ENCODE peak calls at places on chromosomes 13 and 19, in seven cellular contexts. V is AG04450, N is gastrocnemius medialis, T is body of pancreas, R is dorsolateral prefrontal cortex, O is pancreas, H is cardiac muscle cell. X is an unnamed sample.

GRCh38 chr19:50358483-50359431 is 6.7 kb downstream of the NAPSA start:
- DNase-seq in O (peak; percentile 69), H (peak; percentile 69), R (peak; percentile 70), T (peak; percentile 77), N (no peak), V (no peak), X (no peak)

GRCh38 chr13:107348471-107348870 is 780.5 kb upstream of the ARGLU1 start:
- DNase-seq in H (peak; percentile 56), R (no peak), N (no peak), T (no peak), O (no peak), V (no peak), X (no peak)

GRCh38 chr13:111280666-111281577 is 39.5 kb upstream of the TEX29 start:
- DNase-seq in O (no peak), V (peak; percentile 66), R (no peak), T (no peak), N (no peak), H (peak; percentile 81), X (no peak)

GRCh38 chr19:55113570-55114039 is 3.8 kb downstream of the PPP1R12C start:
- DNase-seq in R (no peak), O (peak; percentile 77), T (peak; percentile 83), N (peak; percentile 73), V (peak; percentile 84), H (peak; percentile 95), X (peak; percentile 96)

GRCh38 chr19:8569066-8569761 is 8.0 kb downstream of the MYO1F start:
- DNase-seq in H (peak; percentile 95), V (peak; percentile 90), T (no peak), N (no peak), R (no peak), O (no peak), X (no peak)

GRCh38 chr13:23378009-23378632 is 55.4 kb downstream of the SACS start:
- DNase-seq in T (no peak), V (peak; percentile 94), R (no peak), H (peak; percentile 92), N (no peak), O (no peak), X (no peak)

GRCh38 chr19:43589680-43590079 is 6.3 kb downstream of the IRGQ start:
- DNase-seq in N (no peak), H (no peak), V (no peak), T (no peak), R (no peak), O (no peak), X (no peak)

GRCh38 chr19:11373166-11373884 is 1.1 kb upstream of the SWSAP1 start:
- DNase-seq in T (peak; percentile 56), O (peak; percentile 35), N (no peak), H (peak; percentile 53), V (no peak), R (peak; percentile 71), X (no peak)

GRCh38 chr19:12497032-12497431 is 12.4 kb upstream of the ZNF709 start:
- DNase-seq in N (no peak), O (no peak), V (no peak), H (no peak), R (no peak), T (no peak), X (no peak)

GRCh38 chr19:12494260-12494860 is 9.7 kb upstream of the ZNF709 start:
- DNase-seq in N (no peak), H (no peak), V (no peak), O (no peak), T (no peak), R (no peak), X (peak; percentile 2)

GRCh38 chr19:12496480-12496879 is 11.9 kb upstream of the ZNF709 start:
- DNase-seq in V (no peak), R (no peak), T (no peak), N (no peak), O (no peak), H (no peak), X (peak; percentile 36)

GRCh38 chr19:12495002-12495802 is 10.6 kb upstream of the ZNF709 start:
- DNase-seq in N (peak; percentile 89), V (peak; percentile 18), R (peak; percentile 98), H (peak; percentile 81), T (peak; percentile 98), O (peak; percentile 95), X (peak; percentile 94)
- TF ChIP-seq CTCF in N (no peak), V (peak; percentile 19), R (peak; percentile 62), H (peak; percentile 37), T (peak; percentile 22), O (no peak), X (peak; percentile 50)

DNA sequence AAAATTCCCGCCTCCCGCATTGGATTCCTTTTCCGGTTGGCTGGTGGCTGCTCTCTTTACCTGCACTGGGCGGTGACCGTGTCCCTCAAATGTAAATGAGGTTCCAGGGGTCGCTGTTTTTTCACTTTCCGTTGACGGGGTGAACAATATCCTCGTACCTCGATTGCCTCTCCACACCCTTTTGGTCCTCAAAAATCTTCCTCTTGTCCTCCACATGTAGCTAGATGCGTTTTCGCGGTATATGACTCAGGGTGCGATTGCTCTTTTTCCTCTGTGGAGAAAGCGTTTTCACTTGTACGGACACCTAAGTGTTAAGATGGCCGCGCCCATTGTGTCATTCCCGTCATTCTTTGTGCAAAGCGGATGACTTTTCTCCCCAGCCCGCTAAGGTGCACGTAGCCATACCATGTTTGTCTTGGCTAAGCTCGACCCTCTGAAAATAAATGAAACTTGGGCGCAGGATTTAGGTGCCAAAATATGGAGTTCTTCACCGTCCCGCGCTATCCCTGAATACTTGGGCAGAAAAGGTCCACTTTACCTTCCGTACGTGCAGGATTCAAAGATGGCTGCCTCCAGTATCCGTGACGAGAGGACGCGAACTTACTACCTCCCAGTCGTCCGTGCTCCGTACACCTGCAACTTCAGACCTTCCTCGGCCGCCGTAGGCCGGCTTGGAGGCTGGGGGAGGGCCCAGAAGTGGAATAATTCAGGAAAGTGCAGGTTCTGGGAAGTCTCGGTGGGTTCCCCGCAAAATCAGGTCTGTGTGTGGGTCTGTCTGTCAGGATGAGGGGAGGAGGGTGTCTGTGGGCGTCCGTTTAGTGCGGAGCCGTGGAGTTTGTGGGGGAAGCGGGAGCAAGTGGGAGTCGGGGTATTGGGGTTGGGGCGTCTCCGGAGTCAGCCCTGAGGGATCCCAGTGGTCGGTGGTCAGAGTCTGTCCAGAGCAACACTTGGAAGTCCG is at the start of gene ZNF613:
- DNase-seq in H (peak; percentile 97), N (peak; percentile 78), T (peak; percentile 92), R (peak; percentile 91), O (peak; percentile 88), V (peak; percentile 81), X (peak; percentile 91)
- TF ChIP-seq CTCF in H (peak; percentile 22), N (no peak), T (no peak), R (peak; percentile 30), O (no peak), V (peak; percentile 22), X (peak; percentile 35)

GRCh38 chr19:45401815-45402468 is 2.9 kb downstream of the PPP1R13L start:
- DNase-seq in H (no peak), N (no peak), T (no peak), O (no peak), R (no peak), V (no peak), X (no peak)
- TF ChIP-seq CTCF in H (peak; percentile 53), N (no peak), T (no peak), O (no peak), R (peak; percentile 24), V (no peak), X (peak; percentile 71)

DNA sequence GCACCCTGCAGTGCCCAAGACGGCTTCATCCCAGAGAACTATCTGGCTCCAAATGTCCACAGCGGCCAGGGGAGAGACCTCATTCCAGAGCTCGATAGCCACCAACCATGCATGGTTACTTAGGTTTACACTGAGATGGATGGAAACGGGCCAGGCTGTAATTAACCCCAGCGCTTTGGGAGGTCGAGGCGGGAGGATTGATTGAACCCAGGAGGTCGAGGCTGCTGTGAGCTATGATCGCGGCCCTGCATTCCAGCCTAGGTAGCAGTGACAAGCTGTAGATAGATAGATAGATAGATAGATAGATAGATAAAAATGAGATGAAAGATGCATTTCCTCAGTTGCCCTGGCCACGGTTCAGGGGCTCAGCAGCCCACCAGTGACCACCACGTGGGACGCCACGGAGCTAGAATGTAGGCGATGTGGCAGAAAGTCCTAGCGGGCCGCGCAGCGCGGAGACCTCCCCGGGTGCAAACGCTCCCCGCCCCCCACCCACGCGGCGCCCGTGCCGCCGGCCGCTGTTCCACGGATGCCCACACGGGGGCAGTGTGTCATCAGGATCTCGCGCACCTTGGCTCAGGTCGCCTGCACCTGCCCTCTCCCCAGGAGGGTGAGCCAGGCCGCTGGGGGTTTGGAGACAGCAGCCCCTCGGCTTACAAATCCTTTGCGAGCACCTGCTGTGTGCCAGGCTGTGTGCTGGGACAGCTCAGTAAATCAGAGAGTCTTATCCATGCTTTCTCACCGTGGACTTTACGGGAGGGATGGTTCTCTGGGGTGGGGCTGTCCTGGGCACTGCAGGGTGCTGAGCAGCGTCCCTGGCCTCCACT is 13.5 kb upstream of the TLE5 start:
- DNase-seq in R (peak; percentile 81), V (no peak), T (peak; percentile 72), N (no peak), O (peak; percentile 51), H (peak; percentile 43), X (no peak)
- TF ChIP-seq CTCF in R (peak; percentile 89), V (peak; percentile 85), T (peak; percentile 94), N (peak; percentile 96), O (peak; percentile 93), H (peak; percentile 95), X (peak; percentile 87)

GRCh38 chr13:42330991-42331390 is 59.0 kb downstream of the AKAP11 start:
- DNase-seq in V (no peak), R (no peak), N (no peak), O (no peak), H (no peak), T (no peak), X (no peak)

GRCh38 chr13:42329239-42329638 is 57.3 kb downstream of the AKAP11 start:
- DNase-seq in V (no peak), O (no peak), N (no peak), R (no peak), H (no peak), T (no peak), X (no peak)

GRCh38 chr13:42337808-42338600 is 66.1 kb downstream of the AKAP11 start:
- DNase-seq in H (no peak), N (no peak), O (no peak), V (no peak), T (no peak), R (no peak), X (no peak)

GRCh38 chr13:42334329-42334706 is 62.4 kb downstream of the AKAP11 start:
- DNase-seq in V (no peak), T (no peak), N (no peak), O (no peak), H (no peak), R (no peak), X (no peak)

DNA sequence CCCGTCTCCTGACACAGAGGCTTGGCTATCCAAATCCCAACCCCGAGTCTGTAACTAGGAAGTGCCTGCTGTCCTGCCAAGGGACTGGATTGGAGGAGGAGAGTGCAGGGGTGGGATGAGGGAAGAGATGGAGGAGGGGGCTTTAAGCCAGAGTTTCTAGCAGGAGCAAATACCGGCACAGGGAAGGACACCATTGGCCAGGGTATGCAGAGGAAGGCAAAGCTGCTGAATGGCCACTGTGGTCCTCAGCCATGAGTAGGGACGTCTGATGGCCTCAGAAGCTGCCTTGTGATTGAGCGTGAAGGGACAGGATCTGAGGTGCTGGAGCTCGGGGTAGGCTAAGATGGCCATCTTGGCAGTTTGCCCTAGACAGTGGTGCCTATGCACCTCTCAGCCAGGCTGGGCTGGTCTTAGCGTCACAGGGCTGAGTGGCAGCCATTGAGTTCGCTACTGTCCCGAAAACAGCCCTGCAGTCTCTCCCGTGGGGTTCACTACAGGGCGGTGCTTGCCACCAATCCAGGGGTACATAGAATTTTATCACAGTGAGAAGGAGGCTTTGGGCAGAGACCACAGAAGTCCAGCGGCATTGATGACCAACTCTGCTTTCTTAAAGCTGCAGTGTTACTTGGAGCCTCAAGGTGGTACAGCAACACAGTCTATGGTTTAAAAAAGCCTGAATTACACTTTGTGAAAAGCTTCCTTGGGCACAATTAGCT is 61.8 kb downstream of the AKAP11 start:
- DNase-seq in V (no peak), N (no peak), T (no peak), H (peak; percentile 70), O (no peak), R (no peak), X (no peak)
- TF ChIP-seq CTCF in V (peak; percentile 58), N (no peak), T (no peak), H (peak; percentile 68), O (no peak), R (peak; percentile 45), X (peak; percentile 72)

X was measured in osteocyte.